ENCODE peak calls at places on chromosomes 6 and 20, in eight cellular contexts. S, V, A, P, E, U, J and I are unnamed samples.

GRCh38 chr6:71556141-71556540 is 267.5 kb downstream of the OGFRL1 start:
- DNase-seq in S (no peak), V (no peak), A (no peak), P (no peak), E (no peak), U (no peak), J (no peak), I (no peak)

GRCh38 chr20:47317127-47317895 is 39.2 kb downstream of the ZMYND8 start:
- DNase-seq in S (peak), V (peak), A (peak), P (peak), E (peak), U (no peak), J (peak), I (no peak)

GRCh38 chr6:95093154-95093553 is 484.2 kb upstream of the MANEA start:
- DNase-seq in S (no peak), V (peak), A (no peak), P (no peak), E (no peak), U (no peak), J (no peak), I (no peak)

GRCh38 chr20:57467742-57468141 is 57.2 kb downstream of the CTCFL start:
- DNase-seq in S (no peak), V (no peak), A (no peak), P (no peak), E (no peak), U (no peak), J (no peak), I (no peak)

GRCh38 chr6:166553563-166554271 is 32.8 kb downstream of the RAMACL start:
- DNase-seq in S (no peak), V (peak), A (peak), P (no peak), E (peak), U (no peak), J (no peak), I (no peak)

GRCh38 chr6:9504191-9504590 is 910.7 kb downstream of the TFAP2A start:
- DNase-seq in S (peak), V (no peak), A (no peak), P (no peak), E (no peak), U (peak), J (no peak), I (peak)

GRCh38 chr6:5937936-5938706 is 68.6 kb downstream of the NRN1 start:
- DNase-seq in S (no peak), V (no peak), A (no peak), P (no peak), E (no peak), U (no peak), J (no peak), I (no peak)

GRCh38 chr6:53165333-53165732 is 16.7 kb upstream of the GCM1 start:
- DNase-seq in S (no peak), V (peak), A (peak), P (no peak), E (no peak), U (no peak), J (no peak), I (no peak)

GRCh38 chr6:26270903-26271639 is 93.9 kb upstream of the BTN3A2 start:
- DNase-seq in S (peak), V (peak), A (peak), P (peak), E (peak), U (peak), J (peak), I (peak)

GRCh38 chr6:149454405-149454848 is 30.4 kb downstream of the ZC3H12D start:
- DNase-seq in S (no peak), V (peak), A (peak), P (no peak), E (peak), U (peak), J (no peak), I (peak)

GRCh38 chr6:55955684-55956083 is 80.3 kb upstream of the BMP5 start:
- DNase-seq in S (no peak), V (no peak), A (no peak), P (no peak), E (no peak), U (no peak), J (no peak), I (no peak)

GRCh38 chr6:18503588-18504231 is 116.6 kb downstream of the RNF144B start:
- DNase-seq in S (peak), V (peak), A (peak), P (peak), E (peak), U (peak), J (no peak), I (peak)